ENCODE peak calls at places on chromosomes 4 and X, in nine cellular contexts. One of them, this sample, is unnamed.

GRCh38 chr4:6694177-6694901 is 661 bp downstream of the S100P start:
- DNase-seq in Calu3: peak
- DNase-seq in activated CD4-positive, alpha-beta T cell treated with anti-CD3 and anti-CD28 coated beads for 1 hour: no peak
- DNase-seq in skeletal muscle cell: no peak
- DNase-seq in GM10248: no peak
- DNase-seq in fibroblast of lung: no peak
- DNase-seq in GF-D8: peak
- DNase-seq in myocyte: no peak
- DNase-seq in foreskin fibroblast: no peak
- DNase-seq in this sample: no peak

GRCh38 chrX:100606753-100607152 is 22.0 kb downstream of the TNMD start:
- DNase-seq in GM10248: no peak
- DNase-seq in myocyte: no peak
- DNase-seq in foreskin fibroblast: no peak
- DNase-seq in Calu3: no peak
- DNase-seq in fibroblast of lung: no peak
- DNase-seq in GF-D8: peak
- DNase-seq in activated CD4-positive, alpha-beta T cell treated with anti-CD3 and anti-CD28 coated beads for 1 hour: no peak
- DNase-seq in skeletal muscle cell: no peak
- DNase-seq in this sample: no peak

GRCh38 chr4:76780781-76781697 is 116.9 kb downstream of the SOWAHB start:
- DNase-seq in activated CD4-positive, alpha-beta T cell treated with anti-CD3 and anti-CD28 coated beads for 1 hour: no peak
- DNase-seq in Calu3: no peak
- DNase-seq in myocyte: peak
- DNase-seq in GF-D8: no peak
- DNase-seq in foreskin fibroblast: no peak
- DNase-seq in fibroblast of lung: no peak
- DNase-seq in skeletal muscle cell: no peak
- DNase-seq in GM10248: no peak
- DNase-seq in this sample: no peak

GRCh38 chr4:41189669-41190068 is 24.7 kb downstream of the APBB2 start:
- DNase-seq in skeletal muscle cell: no peak
- DNase-seq in GM10248: no peak
- DNase-seq in myocyte: no peak
- DNase-seq in fibroblast of lung: peak
- DNase-seq in GF-D8: no peak
- DNase-seq in foreskin fibroblast: no peak
- DNase-seq in Calu3: no peak
- DNase-seq in activated CD4-positive, alpha-beta T cell treated with anti-CD3 and anti-CD28 coated beads for 1 hour: no peak
- DNase-seq in this sample: no peak

GRCh38 chrX:125005863-125006262 is 313.8 kb upstream of the TEX13C start:
- DNase-seq in foreskin fibroblast: no peak
- DNase-seq in GF-D8: no peak
- DNase-seq in Calu3: no peak
- DNase-seq in skeletal muscle cell: no peak
- DNase-seq in activated CD4-positive, alpha-beta T cell treated with anti-CD3 and anti-CD28 coated beads for 1 hour: no peak
- DNase-seq in fibroblast of lung: no peak
- DNase-seq in GM10248: no peak
- DNase-seq in myocyte: no peak
- DNase-seq in this sample: no peak

GRCh38 chr4:4462970-4463369 is 76.1 kb downstream of the NSG1 start:
- DNase-seq in skeletal muscle cell: no peak
- DNase-seq in activated CD4-positive, alpha-beta T cell treated with anti-CD3 and anti-CD28 coated beads for 1 hour: no peak
- DNase-seq in GM10248: no peak
- DNase-seq in fibroblast of lung: no peak
- DNase-seq in foreskin fibroblast: no peak
- DNase-seq in myocyte: no peak
- DNase-seq in Calu3: no peak
- DNase-seq in GF-D8: no peak
- DNase-seq in this sample: no peak

GRCh38 chrX:39705299-39705698 is 392.5 kb downstream of the BCOR start:
- DNase-seq in foreskin fibroblast: peak
- DNase-seq in Calu3: peak
- DNase-seq in GF-D8: no peak
- DNase-seq in fibroblast of lung: peak
- DNase-seq in skeletal muscle cell: peak
- DNase-seq in activated CD4-positive, alpha-beta T cell treated with anti-CD3 and anti-CD28 coated beads for 1 hour: no peak
- DNase-seq in GM10248: no peak
- DNase-seq in myocyte: peak
- DNase-seq in this sample: peak

GRCh38 chrX:149259241-149259640 is 245.9 kb downstream of the IDS start:
- DNase-seq in myocyte: peak
- DNase-seq in activated CD4-positive, alpha-beta T cell treated with anti-CD3 and anti-CD28 coated beads for 1 hour: no peak
- DNase-seq in skeletal muscle cell: no peak
- DNase-seq in foreskin fibroblast: peak
- DNase-seq in fibroblast of lung: peak
- DNase-seq in GM10248: no peak
- DNase-seq in Calu3: no peak
- DNase-seq in GF-D8: no peak
- DNase-seq in this sample: peak

GRCh38 chr4:168613869-168614268 is 117.0 kb downstream of the PALLD start:
- DNase-seq in myocyte: no peak
- DNase-seq in fibroblast of lung: no peak
- DNase-seq in GF-D8: no peak
- DNase-seq in Calu3: no peak
- DNase-seq in skeletal muscle cell: no peak
- DNase-seq in foreskin fibroblast: no peak
- DNase-seq in GM10248: no peak
- DNase-seq in activated CD4-positive, alpha-beta T cell treated with anti-CD3 and anti-CD28 coated beads for 1 hour: no peak
- DNase-seq in this sample: no peak

GRCh38 chrX:37684918-37685317 is 673 bp upstream of the XK start:
- DNase-seq in GF-D8: peak
- DNase-seq in GM10248: no peak
- DNase-seq in skeletal muscle cell: no peak
- DNase-seq in foreskin fibroblast: no peak
- DNase-seq in myocyte: peak
- DNase-seq in Calu3: no peak
- DNase-seq in activated CD4-positive, alpha-beta T cell treated with anti-CD3 and anti-CD28 coated beads for 1 hour: no peak
- DNase-seq in fibroblast of lung: no peak
- DNase-seq in this sample: no peak

GRCh38 chrX:139448996-139449395 is 81.5 kb upstream of the F9 start:
- DNase-seq in myocyte: peak
- DNase-seq in Calu3: no peak
- DNase-seq in fibroblast of lung: peak
- DNase-seq in GM10248: no peak
- DNase-seq in activated CD4-positive, alpha-beta T cell treated with anti-CD3 and anti-CD28 coated beads for 1 hour: no peak
- DNase-seq in GF-D8: no peak
- DNase-seq in foreskin fibroblast: peak
- DNase-seq in skeletal muscle cell: no peak
- DNase-seq in this sample: peak

GRCh38 chr4:24730256-24731001 is 64.9 kb upstream of the SOD3 start:
- DNase-seq in Calu3: no peak
- DNase-seq in activated CD4-positive, alpha-beta T cell treated with anti-CD3 and anti-CD28 coated beads for 1 hour: no peak
- DNase-seq in myocyte: peak
- DNase-seq in foreskin fibroblast: peak
- DNase-seq in skeletal muscle cell: no peak
- DNase-seq in fibroblast of lung: peak
- DNase-seq in GF-D8: no peak
- DNase-seq in GM10248: no peak
- DNase-seq in this sample: peak

GRCh38 chrX:810186-810585 is 179.6 kb downstream of the SHOX start:
- DNase-seq in activated CD4-positive, alpha-beta T cell treated with anti-CD3 and anti-CD28 coated beads for 1 hour: no peak
- DNase-seq in foreskin fibroblast: no peak
- DNase-seq in skeletal muscle cell: no peak
- DNase-seq in GM10248: no peak
- DNase-seq in fibroblast of lung: no peak
- DNase-seq in myocyte: no peak
- DNase-seq in Calu3: no peak
- DNase-seq in GF-D8: no peak
- DNase-seq in this sample: no peak

GRCh38 chr4:69471639-69472038 is 24.1 kb downstream of the UGT2B4 start:
- DNase-seq in GF-D8: no peak
- DNase-seq in foreskin fibroblast: no peak
- DNase-seq in activated CD4-positive, alpha-beta T cell treated with anti-CD3 and anti-CD28 coated beads for 1 hour: no peak
- DNase-seq in fibroblast of lung: no peak
- DNase-seq in myocyte: no peak
- DNase-seq in skeletal muscle cell: no peak
- DNase-seq in Calu3: no peak
- DNase-seq in GM10248: no peak
- DNase-seq in this sample: no peak

GRCh38 chr4:3204021-3204431 is 44.9 kb upstream of the MSANTD1 start:
- DNase-seq in foreskin fibroblast: peak
- DNase-seq in GM10248: no peak
- DNase-seq in GF-D8: no peak
- DNase-seq in myocyte: peak
- DNase-seq in fibroblast of lung: peak
- DNase-seq in skeletal muscle cell: no peak
- DNase-seq in Calu3: no peak
- DNase-seq in activated CD4-positive, alpha-beta T cell treated with anti-CD3 and anti-CD28 coated beads for 1 hour: no peak
- DNase-seq in this sample: peak

GRCh38 chrX:18422325-18422724 is 3.1 kb upstream of the CDKL5 start:
- DNase-seq in myocyte: peak
- DNase-seq in GF-D8: no peak
- DNase-seq in foreskin fibroblast: peak
- DNase-seq in GM10248: no peak
- DNase-seq in activated CD4-positive, alpha-beta T cell treated with anti-CD3 and anti-CD28 coated beads for 1 hour: no peak
- DNase-seq in Calu3: no peak
- DNase-seq in skeletal muscle cell: peak
- DNase-seq in fibroblast of lung: peak
- DNase-seq in this sample: peak

GRCh38 chr4:43251760-43252317 is 359.3 kb downstream of the GRXCR1 start:
- DNase-seq in myocyte: no peak
- DNase-seq in fibroblast of lung: peak
- DNase-seq in foreskin fibroblast: peak
- DNase-seq in activated CD4-positive, alpha-beta T cell treated with anti-CD3 and anti-CD28 coated beads for 1 hour: no peak
- DNase-seq in GF-D8: no peak
- DNase-seq in Calu3: no peak
- DNase-seq in GM10248: no peak
- DNase-seq in skeletal muscle cell: peak
- DNase-seq in this sample: peak

GRCh38 chr4:99038213-99038612 is 42.7 kb downstream of the METAP1 start:
- DNase-seq in GF-D8: no peak
- DNase-seq in activated CD4-positive, alpha-beta T cell treated with anti-CD3 and anti-CD28 coated beads for 1 hour: no peak
- DNase-seq in GM10248: no peak
- DNase-seq in skeletal muscle cell: no peak
- DNase-seq in foreskin fibroblast: no peak
- DNase-seq in Calu3: no peak
- DNase-seq in fibroblast of lung: no peak
- DNase-seq in myocyte: no peak
- DNase-seq in this sample: no peak

GRCh38 chr4:9808077-9808476 is 26.6 kb downstream of the DRD5 start:
- DNase-seq in Calu3: no peak
- DNase-seq in fibroblast of lung: no peak
- DNase-seq in GF-D8: no peak
- DNase-seq in GM10248: no peak
- DNase-seq in activated CD4-positive, alpha-beta T cell treated with anti-CD3 and anti-CD28 coated beads for 1 hour: no peak
- DNase-seq in foreskin fibroblast: no peak
- DNase-seq in myocyte: no peak
- DNase-seq in skeletal muscle cell: no peak
- DNase-seq in this sample: no peak

GRCh38 chr4:114941522-114941921 is 171.9 kb downstream of the NDST4 start:
- DNase-seq in skeletal muscle cell: no peak
- DNase-seq in foreskin fibroblast: no peak
- DNase-seq in GF-D8: no peak
- DNase-seq in myocyte: no peak
- DNase-seq in activated CD4-positive, alpha-beta T cell treated with anti-CD3 and anti-CD28 coated beads for 1 hour: no peak
- DNase-seq in fibroblast of lung: no peak
- DNase-seq in Calu3: no peak
- DNase-seq in GM10248: no peak
- DNase-seq in this sample: no peak

GRCh38 chrX:150569155-150569477 is 695 bp downstream of the MTM1 start:
- DNase-seq in foreskin fibroblast: no peak
- DNase-seq in fibroblast of lung: no peak
- DNase-seq in activated CD4-positive, alpha-beta T cell treated with anti-CD3 and anti-CD28 coated beads for 1 hour: peak
- DNase-seq in GM10248: no peak
- DNase-seq in skeletal muscle cell: no peak
- DNase-seq in Calu3: no peak
- DNase-seq in GF-D8: peak
- DNase-seq in myocyte: peak
- DNase-seq in this sample: peak

GRCh38 chr4:30722092-30722915 is 2.1 kb downstream of the PCDH7 start:
- DNase-seq in GM10248: no peak
- DNase-seq in Calu3: no peak
- DNase-seq in fibroblast of lung: peak
- DNase-seq in myocyte: no peak
- DNase-seq in activated CD4-positive, alpha-beta T cell treated with anti-CD3 and anti-CD28 coated beads for 1 hour: no peak
- DNase-seq in GF-D8: no peak
- DNase-seq in skeletal muscle cell: no peak
- DNase-seq in foreskin fibroblast: no peak
- DNase-seq in this sample: no peak

GRCh38 chr4:83362492-83363329 is 28.1 kb upstream of the HPSE start:
- DNase-seq in Calu3: no peak
- DNase-seq in skeletal muscle cell: no peak
- DNase-seq in activated CD4-positive, alpha-beta T cell treated with anti-CD3 and anti-CD28 coated beads for 1 hour: no peak
- DNase-seq in GF-D8: no peak
- DNase-seq in myocyte: peak
- DNase-seq in GM10248: no peak
- DNase-seq in foreskin fibroblast: peak
- DNase-seq in fibroblast of lung: peak
- DNase-seq in this sample: peak

GRCh38 chr4:122603156-122603574 is 17.7 kb downstream of the IL21 start:
- DNase-seq in skeletal muscle cell: no peak
- DNase-seq in GF-D8: no peak
- DNase-seq in GM10248: no peak
- DNase-seq in foreskin fibroblast: no peak
- DNase-seq in activated CD4-positive, alpha-beta T cell treated with anti-CD3 and anti-CD28 coated beads for 1 hour: no peak
- DNase-seq in myocyte: no peak
- DNase-seq in fibroblast of lung: no peak
- DNase-seq in Calu3: no peak
- DNase-seq in this sample: no peak

GRCh38 chr4:118281611-118282442 is 71.0 kb downstream of the PRSS12 start:
- DNase-seq in GF-D8: no peak
- DNase-seq in myocyte: peak
- DNase-seq in skeletal muscle cell: no peak
- DNase-seq in activated CD4-positive, alpha-beta T cell treated with anti-CD3 and anti-CD28 coated beads for 1 hour: no peak
- DNase-seq in fibroblast of lung: peak
- DNase-seq in Calu3: no peak
- DNase-seq in GM10248: no peak
- DNase-seq in foreskin fibroblast: peak
- DNase-seq in this sample: peak

GRCh38 chrX:154043003-154043402 is 23.3 kb upstream of the IRAK1 start:
- DNase-seq in myocyte: no peak
- DNase-seq in activated CD4-positive, alpha-beta T cell treated with anti-CD3 and anti-CD28 coated beads for 1 hour: no peak
- DNase-seq in GF-D8: no peak
- DNase-seq in skeletal muscle cell: peak
- DNase-seq in fibroblast of lung: peak
- DNase-seq in Calu3: no peak
- DNase-seq in foreskin fibroblast: peak
- DNase-seq in GM10248: no peak
- DNase-seq in this sample: peak

GRCh38 chr4:24604558-24605214 is 20.3 kb upstream of the DHX15 start:
- DNase-seq in fibroblast of lung: no peak
- DNase-seq in Calu3: peak
- DNase-seq in foreskin fibroblast: no peak
- DNase-seq in GF-D8: no peak
- DNase-seq in activated CD4-positive, alpha-beta T cell treated with anti-CD3 and anti-CD28 coated beads for 1 hour: no peak
- DNase-seq in myocyte: no peak
- DNase-seq in GM10248: no peak
- DNase-seq in skeletal muscle cell: no peak
- DNase-seq in this sample: no peak

GRCh38 chr4:18390655-18391369 is 369.3 kb upstream of the LCORL start:
- DNase-seq in Calu3: no peak
- DNase-seq in fibroblast of lung: peak
- DNase-seq in GM10248: no peak
- DNase-seq in foreskin fibroblast: no peak
- DNase-seq in myocyte: no peak
- DNase-seq in skeletal muscle cell: no peak
- DNase-seq in activated CD4-positive, alpha-beta T cell treated with anti-CD3 and anti-CD28 coated beads for 1 hour: no peak
- DNase-seq in GF-D8: no peak
- DNase-seq in this sample: peak

GRCh38 chr4:51874551-51874950 is 31.6 kb downstream of the DCUN1D4 start:
- DNase-seq in GM10248: no peak
- DNase-seq in Calu3: no peak
- DNase-seq in fibroblast of lung: no peak
- DNase-seq in foreskin fibroblast: no peak
- DNase-seq in skeletal muscle cell: no peak
- DNase-seq in GF-D8: no peak
- DNase-seq in activated CD4-positive, alpha-beta T cell treated with anti-CD3 and anti-CD28 coated beads for 1 hour: no peak
- DNase-seq in myocyte: no peak
- DNase-seq in this sample: no peak

GRCh38 chrX:47456080-47456479 is 26.9 kb downstream of the ZNF41 start:
- DNase-seq in fibroblast of lung: no peak
- DNase-seq in GM10248: no peak
- DNase-seq in activated CD4-positive, alpha-beta T cell treated with anti-CD3 and anti-CD28 coated beads for 1 hour: no peak
- DNase-seq in GF-D8: no peak
- DNase-seq in skeletal muscle cell: no peak
- DNase-seq in Calu3: no peak
- DNase-seq in myocyte: peak
- DNase-seq in foreskin fibroblast: no peak
- DNase-seq in this sample: no peak

GRCh38 chr4:88138561-88138960 is 19.9 kb downstream of the ABCG2 start:
- DNase-seq in Calu3: no peak
- DNase-seq in skeletal muscle cell: peak
- DNase-seq in myocyte: peak
- DNase-seq in GF-D8: no peak
- DNase-seq in foreskin fibroblast: peak
- DNase-seq in activated CD4-positive, alpha-beta T cell treated with anti-CD3 and anti-CD28 coated beads for 1 hour: no peak
- DNase-seq in GM10248: no peak
- DNase-seq in fibroblast of lung: peak
- DNase-seq in this sample: peak

This sample was measured in GM23248.